ENCODE peak calls at places on chromosomes 12 and 14, in five cellular contexts. Q is WERI-Rb-1; H is CD8-positive, alpha-beta memory T cell; G is PC-9; P is tibial nerve. S is an unnamed sample. For H3K9me3, the result is how much of the 10 kb centered on the place peaks cover.

GRCh38 chr14:39368261-39368959 is 63.8 kb downstream of the FBXO33 start:
- DNase-seq in G (peak), Q (peak), H (no peak), P (peak), S (no peak)

GRCh38 chr12:109385339-109386078 is 37.8 kb downstream of the MYO1H start:
- DNase-seq in G (peak), H (peak), Q (no peak), P (peak), S (no peak)

GRCh38 chr14:52402812-52403526 is 88.9 kb downstream of the PTGER2 start:
- DNase-seq in Q (no peak), P (peak), H (peak), G (no peak), S (no peak)

GRCh38 chr12:66947119-66947518 is 268.2 kb upstream of the GRIP1 start:
- DNase-seq in Q (no peak), P (no peak), G (peak), H (no peak), S (no peak)

GRCh38 chr14:34837801-34838322 is 37.3 kb downstream of the BAZ1A start:
- DNase-seq in H (no peak), Q (no peak), P (no peak), G (no peak), S (no peak)

GRCh38 chr12:68042212-68042699 is 53.0 kb downstream of the IFNG-AS1 start:
- DNase-seq in H (no peak), G (no peak), P (no peak), Q (peak), S (no peak)

GRCh38 chr12:24822121-24822899 is 126.6 kb downstream of the BCAT1 start:
- DNase-seq in G (no peak), Q (no peak), P (no peak), H (no peak), S (no peak)

GRCh38 chr14:34227834-34228662 is 234.0 kb downstream of the SPTSSA start:
- DNase-seq in P (peak), Q (peak), G (no peak), H (peak), S (no peak)

GRCh38 chr12:130098301-130099005 is 63.8 kb upstream of the FZD10 start:
- DNase-seq in G (no peak), H (no peak), Q (no peak), P (no peak), S (no peak)

GRCh38 chr14:68239988-68240387 is 420.4 kb downstream of the RAD51B start:
- DNase-seq in Q (no peak), H (no peak), G (no peak), P (no peak), S (no peak)

GRCh38 chr12:111386891-111387290 is 18.0 kb upstream of the PHETA1 start:
- DNase-seq in Q (peak), G (no peak), H (no peak), P (no peak), S (no peak)

GRCh38 chr12:6791931-6792520 is 2.7 kb downstream of the CD4 start:
- DNase-seq in P (no peak), G (no peak), H (no peak), Q (no peak), S (no peak)

GRCh38 chr12:104886418-104887401 is 71.4 kb downstream of the SLC41A2 start:
- DNase-seq in H (no peak), P (no peak), Q (no peak), G (peak), S (no peak)

GRCh38 chr12:69428351-69429048 is 41.7 kb upstream of the FRS2 start:
- DNase-seq in G (no peak), P (no peak), Q (no peak), H (no peak), S (no peak)

GRCh38 chr12:122235741-122236140 is 9.9 kb upstream of the DIABLO start:
- DNase-seq in G (no peak), Q (no peak), P (no peak), H (no peak), S (no peak)

GRCh38 chr12:95169368-95169767 is 47.9 kb downstream of the FGD6 start:
- DNase-seq in P (no peak), G (no peak), H (no peak), Q (no peak), S (no peak)

DNA sequence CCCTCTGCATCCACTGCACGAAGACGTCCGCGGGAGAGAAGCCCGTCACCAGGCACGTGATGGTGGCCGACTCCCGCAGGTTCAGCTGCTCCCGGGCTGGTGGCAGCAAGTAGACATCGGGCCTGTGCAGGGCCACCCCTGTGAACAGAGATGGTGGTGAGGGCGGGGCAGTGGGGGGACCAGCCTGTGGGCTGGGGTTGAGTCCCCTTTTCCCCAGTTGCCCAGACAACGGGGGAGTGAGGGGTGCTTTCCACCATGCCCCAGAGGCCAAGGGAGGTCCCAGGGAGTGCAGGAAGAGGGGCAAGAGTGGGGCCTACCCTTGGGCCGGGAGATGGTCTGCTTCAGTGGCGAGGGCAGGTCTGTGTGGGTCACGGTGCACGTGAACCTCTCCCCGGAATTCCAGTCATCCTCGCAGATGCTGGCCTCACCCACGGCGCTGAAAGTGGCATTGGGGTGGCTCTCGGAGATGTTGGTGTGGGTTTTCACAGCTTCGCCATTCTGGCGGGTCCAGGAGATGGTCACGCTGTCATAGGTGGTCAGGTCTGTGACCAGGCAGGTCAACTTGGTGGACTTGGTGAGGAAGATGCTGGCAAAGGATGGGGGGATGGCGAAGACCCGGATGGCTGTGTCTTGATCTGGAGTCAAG is 328.3 kb downstream of the TMEM121 start:
- DNase-seq in Q (no peak), H (no peak), P (no peak), G (no peak), S (no peak)
- H3K9me3 ChIP-seq in Q (under half), H (under half), P (under half), G (under half), S (under half)

DNA sequence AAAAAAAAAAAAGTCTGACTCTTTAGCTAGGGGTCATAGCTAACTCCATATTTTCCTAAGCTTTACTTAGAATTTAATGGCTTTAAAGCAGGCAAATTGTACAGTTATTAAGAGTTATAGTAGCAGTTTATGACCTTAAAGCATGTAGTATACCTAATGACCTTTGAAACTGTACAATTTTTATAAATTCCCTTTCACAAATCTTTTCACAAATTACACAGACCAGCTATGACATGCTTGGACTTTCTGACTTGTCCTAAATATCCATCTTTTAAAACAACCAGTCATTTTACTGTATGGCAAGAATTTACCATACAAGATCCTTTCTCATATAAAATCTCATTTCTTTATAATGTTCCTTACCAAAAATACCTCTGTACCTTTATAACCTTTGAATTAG is 74.8 kb downstream of the C14orf132 start:
- DNase-seq in G (no peak), P (no peak), Q (no peak), H (no peak), S (no peak)
- H3K9me3 ChIP-seq in G (under half), P (under half), Q (under half), H (under half), S (under half)

GRCh38 chr14:104522926-104523545 is 56.5 kb upstream of the C14orf180 start:
- DNase-seq in P (no peak), H (no peak), Q (no peak), G (peak), S (no peak)
- H3K9me3 ChIP-seq in P (under half), H (under half), Q (under half), G (under half), S (under half)

GRCh38 chr12:34599530-34600513 is 577.5 kb downstream of the ALG10 start:
- DNase-seq in G (no peak), P (no peak), Q (no peak), H (no peak), S (no peak)

GRCh38 chr12:34598851-34599529 is 576.7 kb downstream of the ALG10 start:
- DNase-seq in P (no peak), Q (no peak), H (no peak), G (no peak), S (no peak)

GRCh38 chr12:34595749-34596733 is 573.7 kb downstream of the ALG10 start:
- DNase-seq in G (no peak), H (no peak), Q (no peak), P (no peak), S (no peak)

GRCh38 chr12:34598352-34598827 is 576.1 kb downstream of the ALG10 start:
- DNase-seq in Q (no peak), G (no peak), P (no peak), H (no peak), S (no peak)

GRCh38 chr12:34597548-34598351 is 575.5 kb downstream of the ALG10 start:
- DNase-seq in P (no peak), G (no peak), Q (no peak), H (no peak), S (no peak)
- H3K9me3 ChIP-seq in P (under half), G (under half), Q (under half), H (under half), S (under half)

DNA sequence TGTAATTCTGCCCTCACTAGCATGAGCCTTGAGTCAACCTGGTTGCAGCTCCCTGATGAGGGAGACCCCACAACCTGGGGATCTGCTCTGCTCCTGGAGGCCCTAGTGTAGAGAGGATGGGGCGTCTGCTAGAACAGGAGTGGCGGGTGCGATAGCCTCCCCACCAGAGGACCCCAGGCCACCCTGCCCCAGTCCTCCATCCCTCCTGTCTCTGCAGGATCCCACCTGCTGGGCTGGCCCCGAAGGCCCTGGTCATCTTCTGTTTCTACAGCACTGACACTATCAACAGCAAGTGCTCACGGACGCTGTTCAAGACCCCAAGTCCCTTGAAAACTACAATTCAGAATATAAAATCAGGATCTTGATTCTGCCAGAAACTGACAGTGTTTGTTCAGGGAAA is 15.2 kb downstream of the ANHX start:
- DNase-seq in H (no peak), G (no peak), Q (no peak), P (no peak), S (no peak)
- H3K9me3 ChIP-seq in H (under half), G (under half), Q (half or more), P (under half), S (under half)

DNA sequence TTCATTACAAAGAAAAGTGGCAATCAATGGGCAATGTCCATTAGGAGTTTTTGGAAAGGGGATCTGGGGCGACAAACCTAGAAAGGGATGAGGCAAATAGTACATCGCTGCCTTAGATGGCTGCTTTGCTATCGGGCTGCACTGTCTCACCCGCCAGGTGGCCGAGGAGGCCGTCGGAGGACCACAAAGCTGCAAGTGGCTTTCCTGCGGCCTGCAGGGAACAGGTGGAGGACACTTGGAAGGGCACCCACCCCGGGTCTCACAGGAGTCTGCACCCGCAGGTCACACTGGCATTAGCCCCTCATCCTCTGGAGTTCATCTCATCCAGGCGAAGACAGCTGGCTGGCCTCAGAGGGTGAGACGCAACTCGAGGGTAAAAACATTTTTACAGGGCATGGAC is 1392.5 kb downstream of the AACS start:
- DNase-seq in G (no peak), Q (no peak), H (no peak), P (no peak), S (no peak)
- H3K9me3 ChIP-seq in G (under half), Q (under half), H (under half), P (under half), S (under half)

GRCh38 chr14:29759521-29760340 is 167.9 kb downstream of the PRKD1 start:
- DNase-seq in G (no peak), P (no peak), H (no peak), Q (no peak), S (no peak)
- H3K9me3 ChIP-seq in G (under half), P (under half), H (under half), Q (under half), S (under half)

GRCh38 chr14:63855272-63855671 is 2.5 kb downstream of the SYNE2 start:
- DNase-seq in G (no peak), Q (no peak), P (no peak), H (no peak), S (no peak)

GRCh38 chr14:63860146-63860545 is 7.3 kb downstream of the SYNE2 start:
- DNase-seq in G (no peak), H (no peak), Q (no peak), P (no peak), S (no peak)

GRCh38 chr14:63853831-63854293 is 1.1 kb downstream of the SYNE2 start:
- DNase-seq in Q (peak), P (peak), G (peak), H (peak), S (peak)

GRCh38 chr14:63854330-63854729 is 1.5 kb downstream of the SYNE2 start:
- DNase-seq in H (no peak), G (no peak), P (no peak), Q (peak), S (no peak)

DNA sequence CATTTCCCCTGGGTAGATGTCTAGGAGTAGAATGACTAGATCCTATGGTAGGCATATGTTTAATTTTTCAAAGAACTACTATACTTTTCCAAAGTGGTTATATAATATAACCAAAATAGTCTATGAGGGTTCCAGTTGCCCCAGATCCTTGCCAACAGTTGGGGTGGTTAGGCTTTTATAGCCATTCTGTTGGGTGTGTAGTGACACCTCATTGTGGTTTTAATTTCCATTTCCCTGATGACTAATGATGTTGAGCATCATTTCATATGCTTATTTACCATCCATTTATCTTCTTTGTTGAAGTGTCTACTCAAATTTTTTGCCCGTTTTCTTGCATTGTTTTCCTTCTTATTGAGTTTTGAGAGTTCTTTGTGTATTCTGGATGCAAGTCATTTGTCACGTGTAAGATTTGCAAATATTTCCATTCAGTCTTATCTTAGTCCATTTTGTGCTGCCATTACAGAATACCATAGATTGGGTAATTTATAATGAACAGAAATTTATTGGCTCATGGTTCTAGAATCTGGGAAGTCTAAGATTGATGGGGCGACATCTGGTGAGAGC is 4.7 kb downstream of the SYNE2 start:
- DNase-seq in P (no peak), G (peak), H (no peak), Q (no peak), S (peak)
- H3K9me3 ChIP-seq in P (under half), G (under half), H (under half), Q (under half), S (under half)

DNA sequence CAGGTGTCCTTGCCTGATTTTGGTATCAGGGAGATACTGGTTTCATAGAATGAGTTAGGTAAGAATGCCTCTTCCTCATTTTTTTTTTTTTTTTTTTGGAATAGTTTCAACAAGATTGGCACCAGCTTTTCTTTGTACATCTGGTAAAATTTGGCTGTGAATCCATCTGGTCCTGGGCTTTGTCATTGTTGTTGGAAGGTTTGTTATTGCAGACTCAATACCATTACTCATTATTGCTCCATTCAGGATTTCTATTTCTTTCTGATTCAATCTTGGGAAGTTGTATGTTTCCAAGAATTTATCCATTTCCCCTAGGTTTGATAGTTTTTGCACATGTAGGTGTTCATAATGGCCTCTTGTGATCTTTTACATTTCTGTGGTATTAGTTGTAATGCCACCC is 126.0 kb upstream of the KITLG start:
- DNase-seq in P (no peak), Q (no peak), H (no peak), G (no peak), S (no peak)
- H3K9me3 ChIP-seq in P (under half), Q (under half), H (under half), G (under half), S (under half)

S was measured in effector memory CD4-positive, alpha-beta T cell.